ENCODE peak calls at places on chromosomes 4 and X, in ten cellular contexts. C is heart left ventricle, M is WTC11, D is lower lobe of right lung, Y is AG10803, R is right atrium auricular region, V is choroid plexus epithelial cell, S is IMR-90, P is progenitor cell of endocrine pancreas, E is heart right ventricle. G is an unnamed sample.

GRCh38 chr4:742742-743311 is 37.2 kb downstream of the PCGF3 start:
- DNase-seq in M (peak), V (peak), S (peak), Y (peak), E (peak), D (peak), C (peak), R (peak), P (peak), G (no peak)

GRCh38 chr4:155900402-155900801 is 3.1 kb upstream of the TDO2 start:
- DNase-seq in D (no peak), V (peak), E (peak), Y (peak), P (no peak), S (peak), M (no peak), R (no peak), C (no peak), G (no peak)

GRCh38 chr4:175884048-175884447 is 72.0 kb upstream of the GPM6A start:
- DNase-seq in C (no peak), M (no peak), P (no peak), V (no peak), S (no peak), Y (no peak), E (no peak), D (no peak), R (no peak), G (no peak)

GRCh38 chr4:54090804-54091623 is 8.9 kb upstream of the GSX2 start:
- DNase-seq in S (peak), C (peak), V (peak), M (no peak), P (no peak), Y (peak), R (no peak), E (no peak), D (peak), G (no peak)

GRCh38 chrX:64782923-64783322 is 193.3 kb downstream of the ZC4H2 start:
- DNase-seq in P (no peak), D (no peak), M (no peak), V (no peak), S (no peak), C (no peak), R (no peak), Y (no peak), E (no peak), G (no peak)

GRCh38 chr4:165351359-165352130 is 24.1 kb downstream of the MSMO1 start:
- DNase-seq in S (no peak), C (no peak), V (no peak), M (peak), E (no peak), R (no peak), P (no peak), Y (no peak), D (no peak), G (no peak)

GRCh38 chr4:108172231-108172779 is 3.6 kb upstream of the LEF1 start:
- DNase-seq in D (no peak), P (peak), E (peak), V (no peak), Y (no peak), C (no peak), M (peak), S (no peak), R (no peak), G (no peak)

GRCh38 chrX:3476973-3477372 is 130.5 kb upstream of the MXRA5 start:
- DNase-seq in V (no peak), Y (no peak), S (no peak), C (no peak), M (no peak), D (no peak), R (no peak), E (no peak), P (no peak), G (no peak)

GRCh38 chr4:10086506-10087120 is 30.0 kb downstream of the WDR1 start:
- DNase-seq in C (peak), E (no peak), D (peak), P (no peak), V (no peak), S (no peak), Y (no peak), R (no peak), M (no peak), G (no peak)

GRCh38 chr4:2367626-2368025 is 50.8 kb downstream of the ZFYVE28 start:
- DNase-seq in Y (no peak), S (no peak), R (no peak), V (no peak), D (peak), E (no peak), C (no peak), P (no peak), M (no peak), G (no peak)

GRCh38 chr4:17489721-17490120 is 22.2 kb downstream of the QDPR start:
- DNase-seq in S (no peak), E (no peak), R (no peak), D (no peak), V (no peak), Y (no peak), P (no peak), C (no peak), M (no peak), G (no peak)

GRCh38 chrX:110086916-110087484 is 84.1 kb downstream of the TMEM164 start:
- DNase-seq in Y (peak), R (no peak), M (no peak), V (peak), S (peak), C (no peak), E (no peak), P (no peak), D (no peak), G (no peak)

GRCh38 chr4:161987611-161988010 is 176.2 kb downstream of the FSTL5 start:
- DNase-seq in R (no peak), D (no peak), E (no peak), S (no peak), M (no peak), C (no peak), Y (no peak), P (no peak), V (no peak), G (no peak)

GRCh38 chrX:40176256-40176978 is 78.7 kb upstream of the BCOR start:
- DNase-seq in P (no peak), V (peak), Y (no peak), R (peak), C (peak), S (no peak), M (peak), D (peak), E (peak), G (no peak)

GRCh38 chr4:47716017-47716416 is 121.8 kb downstream of the CORIN start:
- DNase-seq in D (no peak), E (no peak), P (no peak), M (no peak), V (no peak), Y (no peak), R (no peak), C (no peak), S (no peak), G (no peak)

GRCh38 chr4:93396274-93396673 is 432.3 kb upstream of the ATOH1 start:
- DNase-seq in C (no peak), Y (peak), R (no peak), D (no peak), M (no peak), V (peak), P (no peak), E (no peak), S (peak), G (no peak)

GRCh38 chr4:128854433-128854832 is 44.9 kb downstream of the JADE1 start:
- DNase-seq in S (peak), P (no peak), D (no peak), R (no peak), V (peak), Y (peak), E (no peak), M (no peak), C (no peak), G (no peak)

GRCh38 chr4:187021436-187022205 is 298.0 kb upstream of the FAT1 start:
- DNase-seq in V (no peak), M (no peak), P (no peak), Y (no peak), S (no peak), E (no peak), R (no peak), C (no peak), D (no peak), G (no peak)

GRCh38 chr4:47109379-47109778 is 78.0 kb downstream of the GABRB1 start:
- DNase-seq in V (no peak), S (no peak), D (no peak), C (no peak), R (no peak), P (no peak), E (no peak), M (no peak), Y (no peak), G (no peak)

GRCh38 chrX:9690046-9690445 is 75.6 kb downstream of the GPR143 start:
- DNase-seq in D (no peak), S (no peak), M (no peak), Y (no peak), R (no peak), C (no peak), P (no peak), V (no peak), E (no peak), G (no peak)

GRCh38 chr4:149512489-149512888 is 303.2 kb downstream of the IQCM start:
- DNase-seq in Y (peak), M (no peak), R (no peak), S (no peak), C (no peak), V (peak), E (no peak), P (no peak), D (no peak), G (no peak)

GRCh38 chr4:149511558-149512298 is 303.9 kb downstream of the IQCM start:
- DNase-seq in E (no peak), S (no peak), D (no peak), P (no peak), V (no peak), C (no peak), Y (no peak), R (no peak), M (no peak), G (no peak)
- TF ChIP-seq CTCF in E (no peak), S (no peak), D (no peak), P (no peak), V (no peak), C (no peak), Y (no peak), R (no peak), M (no peak), G (no peak)

GRCh38 chrX:19040373-19040772 is 56.5 kb upstream of the PHKA2 start:
- DNase-seq in V (no peak), E (no peak), D (no peak), M (no peak), P (no peak), R (no peak), C (no peak), Y (no peak), S (no peak), G (no peak)
- TF ChIP-seq CTCF in V (peak), E (peak), D (no peak), M (no peak), P (peak), R (no peak), C (peak), Y (peak), S (peak), G (no peak)

GRCh38 chrX:63661676-63662075 is 123.3 kb downstream of the ARHGEF9 start:
- DNase-seq in V (no peak), E (no peak), Y (peak), C (no peak), S (no peak), P (no peak), R (no peak), D (no peak), M (no peak), G (no peak)

GRCh38 chrX:63656871-63657580 is 128.0 kb downstream of the ARHGEF9 start:
- DNase-seq in E (no peak), V (peak), R (no peak), M (no peak), D (no peak), Y (peak), C (no peak), P (no peak), S (peak), G (no peak)

GRCh38 chrX:63658920-63659319 is 126.1 kb downstream of the ARHGEF9 start:
- DNase-seq in C (no peak), Y (peak), M (no peak), S (no peak), D (no peak), E (peak), R (peak), V (peak), P (no peak), G (no peak)

GRCh38 chrX:63652086-63652775 is 132.8 kb downstream of the ARHGEF9 start:
- DNase-seq in D (no peak), Y (peak), V (no peak), S (peak), C (no peak), P (no peak), M (no peak), E (no peak), R (no peak), G (peak)

GRCh38 chrX:63657821-63658220 is 127.2 kb downstream of the ARHGEF9 start:
- DNase-seq in R (peak), C (peak), Y (peak), S (peak), E (peak), D (peak), M (no peak), P (no peak), V (peak), G (peak)
- TF ChIP-seq CTCF in R (no peak), C (no peak), Y (no peak), S (no peak), E (no peak), D (no peak), M (no peak), P (no peak), V (no peak), G (no peak)

GRCh38 chr4:87122252-87122651 is 98.2 kb downstream of the KLHL8 start:
- DNase-seq in E (no peak), D (no peak), S (peak), Y (no peak), V (peak), P (no peak), C (no peak), R (no peak), M (no peak), G (no peak)
- TF ChIP-seq CTCF in E (no peak), D (no peak), S (no peak), Y (no peak), V (no peak), P (no peak), C (no peak), R (no peak), M (no peak), G (no peak)

GRCh38 chr4:41122775-41123174 is 91.6 kb downstream of the APBB2 start:
- DNase-seq in R (no peak), S (no peak), D (no peak), E (no peak), Y (no peak), V (no peak), M (peak), P (no peak), C (no peak), G (no peak)
- TF ChIP-seq CTCF in R (no peak), S (no peak), D (no peak), E (no peak), Y (no peak), V (no peak), M (no peak), P (no peak), C (no peak), G (no peak)

DNA sequence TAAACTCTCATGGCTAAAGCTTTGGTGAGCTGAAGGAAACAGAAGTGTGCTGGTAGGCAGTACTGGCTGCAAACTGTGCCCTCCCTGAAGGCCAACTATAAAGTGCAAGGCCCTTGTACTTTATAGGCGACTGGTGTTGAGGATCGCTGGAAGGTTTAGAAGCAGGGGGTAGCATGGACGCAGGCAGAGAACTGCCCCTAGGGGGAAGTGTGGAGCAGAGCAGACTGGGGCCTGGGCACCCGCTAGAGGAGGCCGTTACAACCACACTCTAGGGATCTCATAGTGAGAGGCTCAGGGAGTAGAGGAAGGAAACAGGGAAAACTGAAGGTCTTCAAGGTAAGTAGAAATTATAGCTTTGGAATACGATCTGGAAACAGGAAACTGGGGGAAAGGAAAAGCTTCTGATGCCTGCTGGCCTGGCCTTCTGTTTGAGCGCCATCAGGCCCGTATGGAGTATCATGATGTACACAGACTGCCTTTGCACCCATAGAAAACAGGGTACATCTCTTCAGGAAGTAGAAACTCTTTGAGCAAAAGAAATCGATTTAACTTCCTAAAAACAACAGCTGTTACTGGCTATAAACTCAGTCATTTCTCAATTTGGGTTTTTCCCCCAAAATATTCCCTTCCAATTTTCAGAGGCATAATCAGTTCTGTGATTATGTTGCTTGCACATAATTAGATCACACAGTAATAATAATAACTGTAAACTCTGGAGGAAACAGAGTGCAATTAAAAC is 23.9 kb upstream of the TMSB4X start:
- DNase-seq in Y (no peak), E (no peak), V (peak), M (peak), C (peak), R (no peak), P (no peak), S (no peak), D (peak), G (no peak)
- TF ChIP-seq CTCF in Y (no peak), E (peak), V (peak), M (peak), C (peak), R (no peak), P (peak), S (peak), D (peak), G (peak)

GRCh38 chrX:123487674-123488073 is 245.2 kb downstream of the THOC2 start:
- DNase-seq in C (no peak), P (no peak), V (no peak), E (no peak), S (no peak), D (no peak), R (no peak), M (no peak), Y (peak), G (no peak)

GRCh38 chrX:123487226-123487625 is 245.6 kb downstream of the THOC2 start:
- DNase-seq in Y (peak), D (no peak), S (no peak), P (no peak), V (no peak), E (no peak), R (no peak), C (no peak), M (no peak), G (no peak)

GRCh38 chrX:123476636-123477219 is 256.1 kb downstream of the THOC2 start:
- DNase-seq in C (no peak), S (no peak), D (no peak), Y (no peak), M (no peak), R (no peak), P (no peak), V (no peak), E (no peak), G (no peak)

GRCh38 chrX:123477673-123478072 is 255.2 kb downstream of the THOC2 start:
- DNase-seq in Y (no peak), P (no peak), V (no peak), D (no peak), S (no peak), E (no peak), M (no peak), C (no peak), R (no peak), G (no peak)

DNA sequence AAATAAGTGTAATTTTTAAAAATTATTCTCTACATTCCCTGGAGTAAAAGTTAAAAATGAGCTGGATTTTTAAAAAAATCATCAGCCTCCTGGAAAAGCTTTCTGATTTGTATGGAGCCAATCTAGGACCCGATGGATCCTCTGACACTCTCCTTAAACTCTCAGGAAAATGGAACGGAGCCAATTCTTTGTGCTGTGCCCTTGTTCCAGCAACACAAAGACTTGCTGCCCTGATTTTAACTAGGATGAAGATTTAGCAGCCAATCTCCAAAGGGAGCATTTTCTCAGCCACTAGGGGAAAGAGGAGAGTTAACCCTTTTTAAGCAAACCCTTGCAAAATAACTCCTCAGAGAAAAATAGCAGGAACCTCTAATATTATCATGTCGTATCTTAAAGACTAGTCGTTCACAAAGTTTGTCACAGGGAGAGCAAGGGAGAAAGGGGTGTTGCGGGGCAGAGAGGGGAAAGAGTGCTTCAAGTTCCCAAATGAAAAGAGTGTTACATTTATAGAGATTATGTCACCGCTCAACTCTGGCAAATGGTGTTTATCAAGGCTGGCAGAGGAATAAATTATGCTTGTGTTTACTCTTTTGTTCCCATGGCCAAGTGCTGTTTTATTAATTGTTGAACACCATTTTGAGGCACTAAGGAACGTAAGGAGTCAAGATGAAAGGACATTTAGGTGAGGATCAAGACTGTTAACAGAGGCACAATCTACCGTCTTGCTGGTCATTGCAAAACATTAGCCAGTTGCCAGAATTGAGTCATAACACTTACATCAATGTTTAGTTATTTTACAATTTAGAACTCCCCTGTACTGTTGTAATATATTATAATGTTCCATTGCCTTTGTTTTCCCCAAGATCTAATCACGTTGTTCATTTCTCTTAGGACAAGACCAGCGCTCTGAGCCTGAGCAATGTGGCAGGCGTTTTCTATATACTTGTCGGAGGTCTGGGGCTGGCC is 250.7 kb downstream of the THOC2 start:
- DNase-seq in S (peak), D (no peak), E (no peak), C (no peak), Y (peak), M (no peak), V (peak), R (no peak), P (no peak), G (no peak)
- TF ChIP-seq CTCF in S (no peak), D (no peak), E (no peak), C (no peak), Y (peak), M (no peak), V (no peak), R (no peak), P (no peak), G (no peak)

G was measured in HFF-Myc.